ENCODE peak calls at places on chromosomes 4 and X, in six cellular contexts. T is neuronal stem cell, P is H9, Z is IMR-90, C is H1, Y is trophoblast cell. K is an unnamed sample.

GRCh38 chrX:150848914-150849365 is 49.5 kb downstream of the CD99L2 start:
- DNase-seq in T (no peak), P (no peak), Z (no peak), C (no peak), Y (peak), K (no peak)

GRCh38 chr4:12118651-12119213 is 690.0 kb upstream of the HS3ST1 start:
- DNase-seq in T (no peak), P (no peak), Z (no peak), C (no peak), Y (no peak), K (peak)

GRCh38 chr4:94406668-94407437 is 44.9 kb upstream of the PDLIM5 start:
- DNase-seq in T (peak), P (peak), Z (peak), C (peak), Y (peak), K (peak)

GRCh38 chr4:7393491-7394183 is 41.1 kb downstream of the PSAPL1 start:
- DNase-seq in T (no peak), P (peak), Z (no peak), C (no peak), Y (no peak), K (no peak)

GRCh38 chr4:121876070-121876469 is 5.8 kb upstream of the BBS7 start:
- DNase-seq in T (no peak), P (no peak), Z (no peak), C (no peak), Y (no peak), K (no peak)

GRCh38 chrX:2445662-2446623 is 54.8 kb downstream of the DHRSX start:
- DNase-seq in T (no peak), P (no peak), Z (no peak), C (no peak), Y (no peak), K (no peak)

GRCh38 chrX:101931104-101931493 is 728 bp downstream of the ZMAT1 start:
- DNase-seq in T (peak), P (no peak), Z (no peak), C (no peak), Y (no peak), K (no peak)

GRCh38 chr4:151711680-151712079 is 49.1 kb downstream of the GATB start:
- DNase-seq in T (no peak), P (no peak), Z (no peak), C (no peak), Y (no peak), K (no peak)

GRCh38 chrX:98299785-98300184 is 1416.1 kb downstream of the RPA4 start:
- DNase-seq in T (no peak), P (no peak), Z (no peak), C (no peak), Y (no peak), K (no peak)

GRCh38 chrX:109826954-109827708 is 94.1 kb upstream of the ACSL4 start:
- DNase-seq in T (no peak), P (no peak), Z (peak), C (no peak), Y (peak), K (peak)

GRCh38 chrX:140521393-140521792 is 16.5 kb upstream of the SOX3 start:
- DNase-seq in T (no peak), P (no peak), Z (no peak), C (no peak), Y (no peak), K (no peak)

GRCh38 chr4:1477045-1477905 is 71.0 kb upstream of the NKX1-1 start:
- DNase-seq in T (no peak), P (no peak), Z (no peak), C (no peak), Y (no peak), K (no peak)

GRCh38 chr4:153488006-153488718 is 22.0 kb downstream of the TMEM131L start:
- DNase-seq in T (no peak), P (no peak), Z (peak), C (no peak), Y (no peak), K (no peak)

GRCh38 chr4:138562544-138562961 is 320.4 kb upstream of the SLC7A11 start:
- DNase-seq in T (no peak), P (no peak), Z (peak), C (no peak), Y (no peak), K (peak)

GRCh38 chr4:83923341-83923740 is 387.4 kb downstream of the GPAT3 start:
- DNase-seq in T (no peak), P (no peak), Z (no peak), C (no peak), Y (no peak), K (no peak)

GRCh38 chrX:153773218-153773611 is 7.6 kb upstream of the SRPK3 start:
- DNase-seq in T (no peak), P (no peak), Z (no peak), C (no peak), Y (no peak), K (no peak)

GRCh38 chrX:98338544-98338943 is 1454.8 kb downstream of the RPA4 start:
- DNase-seq in T (no peak), P (no peak), Z (no peak), C (no peak), Y (no peak), K (no peak)

GRCh38 chr4:24472514-24473308 is 111.6 kb downstream of the DHX15 start:
- DNase-seq in T (peak), P (peak), Z (peak), C (peak), Y (peak), K (peak)

GRCh38 chr4:138217567-138217966 is 24.6 kb downstream of the SLC7A11 start:
- DNase-seq in T (no peak), P (peak), Z (no peak), C (no peak), Y (no peak), K (no peak)

GRCh38 chr4:2290974-2291704 is 29.2 kb upstream of the MXD4 start:
- DNase-seq in T (no peak), P (no peak), Z (no peak), C (no peak), Y (no peak), K (no peak)

GRCh38 chrX:72305286-72306084 is at the start of gene CITED1:
- DNase-seq in T (peak), P (peak), Z (no peak), C (no peak), Y (no peak), K (peak)

GRCh38 chr4:11223261-11223660 is 205.4 kb downstream of the HS3ST1 start:
- DNase-seq in T (no peak), P (no peak), Z (no peak), C (no peak), Y (no peak), K (no peak)

GRCh38 chr4:150033937-150034336 is 44.3 kb upstream of the DCLK2 start:
- DNase-seq in T (no peak), P (no peak), Z (peak), C (no peak), Y (no peak), K (peak)

GRCh38 chr4:149795256-149795655 is 20.4 kb downstream of the IQCM start:
- DNase-seq in T (no peak), P (no peak), Z (no peak), C (no peak), Y (no peak), K (no peak)

GRCh38 chrX:25011589-25012432 is 4.0 kb downstream of the ARX start:
- DNase-seq in T (no peak), P (no peak), Z (no peak), C (no peak), Y (no peak), K (no peak)

GRCh38 chr4:113884655-113885054 is 94.8 kb downstream of the ARSJ start:
- DNase-seq in T (no peak), P (no peak), Z (no peak), C (no peak), Y (no peak), K (no peak)

GRCh38 chrX:75155454-75155829 is 641 bp downstream of the ABCB7 start:
- DNase-seq in T (no peak), P (no peak), Z (peak), C (no peak), Y (no peak), K (peak)

GRCh38 chr4:13980317-13980716 is 352.8 kb upstream of the BOD1L1 start:
- DNase-seq in T (no peak), P (no peak), Z (peak), C (no peak), Y (no peak), K (peak)

GRCh38 chr4:138553001-138553845 is 311.1 kb upstream of the SLC7A11 start:
- DNase-seq in T (no peak), P (no peak), Z (no peak), C (no peak), Y (no peak), K (no peak)

GRCh38 chr4:108830509-108831244 is 67.8 kb upstream of the ETNPPL start:
- DNase-seq in T (no peak), P (no peak), Z (peak), C (no peak), Y (no peak), K (peak)
- H2AFZ ChIP-seq in T (no peak), P (no peak), Z (no peak), C (no peak), Y (no peak), K (no peak)

GRCh38 chr4:87108142-87108546 is 112.3 kb downstream of the KLHL8 start:
- DNase-seq in T (no peak), P (no peak), Z (peak), C (no peak), Y (peak), K (peak)
- H4K8ac ChIP-seq in T (no peak), P (no peak), Z (peak), C (no peak), Y (no peak), K (no peak)

DNA sequence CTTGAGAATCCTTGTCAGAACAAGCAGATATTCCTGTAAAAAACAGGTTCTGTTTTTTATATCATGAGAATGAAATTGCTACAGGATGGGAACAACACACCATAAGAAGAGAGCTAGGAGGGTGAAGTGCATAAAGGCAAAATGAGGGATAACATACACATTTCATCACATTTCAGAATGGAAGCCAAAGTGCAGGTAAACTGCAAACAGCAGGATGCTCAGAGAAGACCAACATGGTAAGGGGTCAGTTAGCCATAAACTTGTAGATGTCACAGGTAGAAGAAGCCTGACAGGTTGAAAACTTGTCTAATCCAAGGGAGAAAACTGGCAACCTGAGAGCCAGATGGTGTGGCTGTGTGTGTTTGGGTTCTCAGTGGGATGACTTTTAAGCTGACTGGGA is 88.9 kb upstream of the FAT1 start:
- DNase-seq in T (no peak), P (no peak), Z (no peak), C (no peak), Y (no peak), K (no peak)
- H2AFZ ChIP-seq in T (no peak), P (no peak), Z (no peak), C (no peak), Y (no peak), K (no peak)

DNA sequence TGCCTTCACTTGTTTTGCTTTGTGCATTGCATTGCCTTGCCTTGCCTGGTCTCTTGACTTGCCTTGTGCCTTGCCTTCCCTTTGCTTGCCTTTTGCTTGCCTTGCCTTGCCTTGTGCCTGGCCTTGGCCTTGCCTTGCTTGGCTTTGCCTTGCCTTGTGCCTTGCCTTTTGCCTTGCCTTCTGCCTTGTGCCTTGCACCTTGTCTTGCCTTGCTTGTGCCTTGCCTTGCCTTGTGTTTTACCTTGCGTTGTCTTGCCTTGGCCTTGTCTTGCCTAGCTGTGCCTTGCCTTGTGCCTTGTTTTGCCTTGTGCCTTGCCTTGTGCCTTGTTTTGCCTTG is 95.3 kb downstream of the TAB3 start:
- DNase-seq in T (no peak), P (no peak), Z (no peak), C (no peak), Y (no peak), K (no peak)
- H4K8ac ChIP-seq in T (no peak), P (no peak), Z (no peak), C (no peak), Y (no peak), K (no peak)

DNA sequence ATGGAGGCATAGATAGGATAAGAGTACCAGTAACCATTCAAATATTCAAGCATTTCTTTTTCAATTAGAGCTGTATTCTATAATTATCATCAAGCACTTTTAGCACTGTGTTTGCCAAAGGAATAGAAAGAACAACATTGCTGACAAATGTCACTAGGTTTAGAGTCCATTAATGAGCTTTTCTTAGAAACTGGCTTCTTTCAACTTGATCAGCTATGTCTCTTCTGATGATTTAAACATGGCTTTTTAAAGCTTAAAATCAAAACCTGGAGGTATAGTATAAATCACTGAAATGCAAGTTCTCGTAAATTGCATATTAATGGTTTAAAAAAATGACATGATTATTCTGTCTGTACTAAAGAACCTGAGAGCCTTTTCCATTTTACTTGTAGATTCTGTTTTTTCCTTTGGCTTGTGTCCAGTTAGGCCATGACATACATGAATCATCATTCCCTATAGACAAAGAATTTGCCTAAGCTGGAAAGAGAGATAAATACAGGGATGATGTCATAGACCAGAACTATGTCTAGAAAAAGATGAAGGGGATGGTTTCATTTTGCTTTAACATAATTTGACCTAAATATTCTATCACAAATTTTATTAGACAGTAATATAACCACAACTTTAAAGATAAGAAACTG is 340.1 kb upstream of the CTSO start:
- DNase-seq in T (no peak), P (no peak), Z (peak), C (no peak), Y (peak), K (peak)
- H2AFZ ChIP-seq in T (no peak), P (no peak), Z (no peak), C (no peak), Y (no peak), K (no peak)

GRCh38 chrX:134821901-134822300 is 163.6 kb upstream of the PLAC1 start:
- DNase-seq in T (no peak), P (no peak), Z (peak), C (no peak), Y (no peak), K (peak)

GRCh38 chrX:134821370-134821769 is 163.1 kb upstream of the PLAC1 start:
- DNase-seq in T (no peak), P (peak), Z (peak), C (no peak), Y (no peak), K (peak)
- H4K8ac ChIP-seq in T (no peak), P (no peak), Z (peak), C (no peak), Y (no peak), K (no peak)

DNA sequence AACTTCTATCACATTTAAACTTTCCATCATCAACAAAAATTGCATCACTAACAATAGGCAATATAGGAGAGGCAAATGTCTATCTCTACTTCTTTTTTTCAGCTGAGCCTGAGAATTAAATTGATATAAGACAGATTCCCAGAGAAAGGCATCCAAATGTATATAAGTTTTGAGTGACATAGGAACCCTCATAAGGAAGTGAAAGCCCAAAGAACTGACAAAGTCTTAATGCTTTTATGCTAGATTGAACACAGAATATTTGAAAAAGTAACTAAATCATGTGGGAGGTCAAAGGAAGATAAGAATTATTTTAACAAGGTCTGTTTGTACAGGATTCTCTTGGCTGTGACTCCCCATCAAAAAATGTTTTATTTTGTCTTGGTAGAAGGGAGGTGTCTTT is 714.9 kb downstream of the GRXCR1 start:
- DNase-seq in T (no peak), P (no peak), Z (no peak), C (no peak), Y (no peak), K (no peak)
- H2AFZ ChIP-seq in T (no peak), P (no peak), Z (no peak), C (no peak), Y (no peak), K (no peak)

GRCh38 chr4:70603856-70604255 is 11.8 kb downstream of the AMBN start:
- DNase-seq in T (no peak), P (no peak), Z (peak), C (no peak), Y (no peak), K (peak)
- H4K8ac ChIP-seq in T (no peak), P (no peak), Z (no peak), C (no peak), Y (no peak), K (no peak)

GRCh38 chr4:8467016-8467415 is 26.4 kb downstream of the TRMT44 start:
- DNase-seq in T (no peak), P (no peak), Z (no peak), C (no peak), Y (no peak), K (no peak)
- H2AFZ ChIP-seq in T (no peak), P (no peak), Z (peak), C (no peak), Y (no peak), K (no peak)

K was measured in mesenchymal stem cell.